ENCODE peak calls at places on chromosomes 1 and 21, in seven cellular contexts. G is HCT116, T is K562, R is SK-N-SH, P is GM12878, L is HepG2, Q is H1. O is an unnamed sample.

GRCh38 chr1:41650176-41650519 is 165.7 kb upstream of the EDN2 start:
- DNase-seq in G (no peak), T (no peak), R (no peak), P (no peak), L (no peak), Q (no peak), O (peak)

GRCh38 chr1:8047112-8047511 is 21.0 kb upstream of the ERRFI1 start:
- DNase-seq in G (no peak), T (no peak), R (no peak), P (no peak), L (no peak), Q (no peak), O (no peak)

GRCh38 chr1:9193226-9193625 is 41.3 kb upstream of the H6PD start:
- DNase-seq in G (no peak), T (no peak), R (no peak), P (no peak), L (no peak), Q (no peak), O (no peak)

GRCh38 chr1:198556969-198557368 is 16.5 kb upstream of the ATP6V1G3 start:
- DNase-seq in G (no peak), T (no peak), R (no peak), P (peak), L (no peak), Q (no peak), O (no peak)

GRCh38 chr1:165679282-165680036 is 18.9 kb downstream of the ALDH9A1 start:
- DNase-seq in G (no peak), T (no peak), R (no peak), P (no peak), L (no peak), Q (no peak), O (peak)

GRCh38 chr21:42098957-42099547 is 27.9 kb downstream of the UMODL1 start:
- DNase-seq in G (no peak), T (no peak), R (no peak), P (no peak), L (no peak), Q (no peak), O (no peak)

GRCh38 chr1:76279387-76279748 is 204.8 kb downstream of the ST6GALNAC3 start:
- DNase-seq in G (no peak), T (no peak), R (peak), P (no peak), L (no peak), Q (no peak), O (peak)

GRCh38 chr1:188023206-188023605 is 1194.5 kb downstream of the PLA2G4A start:
- DNase-seq in G (no peak), T (no peak), R (no peak), P (no peak), L (no peak), Q (no peak), O (no peak)

GRCh38 chr1:149849246-149849946 is 50.0 kb upstream of the BOLA1 start:
- DNase-seq in G (no peak), T (no peak), R (no peak), P (no peak), L (no peak), Q (no peak), O (no peak)

GRCh38 chr1:164700683-164701082 is 141.7 kb downstream of the PBX1 start:
- DNase-seq in G (no peak), T (no peak), R (no peak), P (no peak), L (no peak), Q (no peak), O (no peak)

GRCh38 chr1:219517031-219517430 is 95.9 kb downstream of the ZC3H11B start:
- DNase-seq in G (peak), T (no peak), R (no peak), P (no peak), L (no peak), Q (no peak), O (no peak)

GRCh38 chr1:219521325-219521724 is 91.6 kb downstream of the ZC3H11B start:
- DNase-seq in G (no peak), T (no peak), R (no peak), P (no peak), L (no peak), Q (no peak), O (no peak)

GRCh38 chr1:219514728-219515127 is 98.2 kb downstream of the ZC3H11B start:
- DNase-seq in G (no peak), T (no peak), R (no peak), P (no peak), L (no peak), Q (no peak), O (no peak)

GRCh38 chr1:219518906-219519248 is 94.0 kb downstream of the ZC3H11B start:
- DNase-seq in G (no peak), T (no peak), R (no peak), P (no peak), L (no peak), Q (no peak), O (no peak)

GRCh38 chr1:219518168-219518905 is 94.6 kb downstream of the ZC3H11B start:
- DNase-seq in G (no peak), T (no peak), R (peak), P (no peak), L (no peak), Q (no peak), O (no peak)
- TF ChIP-seq JUND in G (no peak), T (no peak), R (peak), P (no peak), L (no peak), Q (no peak), O (no peak)

GRCh38 chr1:10945988-10946387 is 66.5 kb upstream of the TARDBP start:
- DNase-seq in G (no peak), T (no peak), R (peak), P (no peak), L (no peak), Q (no peak), O (no peak)

GRCh38 chr1:10941891-10942541 is 70.4 kb upstream of the TARDBP start:
- DNase-seq in G (no peak), T (peak), R (peak), P (no peak), L (no peak), Q (no peak), O (peak)

GRCh38 chr1:10943041-10943440 is 69.4 kb upstream of the TARDBP start:
- DNase-seq in G (no peak), T (no peak), R (no peak), P (no peak), L (no peak), Q (no peak), O (no peak)

GRCh38 chr1:10942542-10942912 is 69.9 kb upstream of the TARDBP start:
- DNase-seq in G (no peak), T (no peak), R (no peak), P (no peak), L (no peak), Q (no peak), O (no peak)

DNA sequence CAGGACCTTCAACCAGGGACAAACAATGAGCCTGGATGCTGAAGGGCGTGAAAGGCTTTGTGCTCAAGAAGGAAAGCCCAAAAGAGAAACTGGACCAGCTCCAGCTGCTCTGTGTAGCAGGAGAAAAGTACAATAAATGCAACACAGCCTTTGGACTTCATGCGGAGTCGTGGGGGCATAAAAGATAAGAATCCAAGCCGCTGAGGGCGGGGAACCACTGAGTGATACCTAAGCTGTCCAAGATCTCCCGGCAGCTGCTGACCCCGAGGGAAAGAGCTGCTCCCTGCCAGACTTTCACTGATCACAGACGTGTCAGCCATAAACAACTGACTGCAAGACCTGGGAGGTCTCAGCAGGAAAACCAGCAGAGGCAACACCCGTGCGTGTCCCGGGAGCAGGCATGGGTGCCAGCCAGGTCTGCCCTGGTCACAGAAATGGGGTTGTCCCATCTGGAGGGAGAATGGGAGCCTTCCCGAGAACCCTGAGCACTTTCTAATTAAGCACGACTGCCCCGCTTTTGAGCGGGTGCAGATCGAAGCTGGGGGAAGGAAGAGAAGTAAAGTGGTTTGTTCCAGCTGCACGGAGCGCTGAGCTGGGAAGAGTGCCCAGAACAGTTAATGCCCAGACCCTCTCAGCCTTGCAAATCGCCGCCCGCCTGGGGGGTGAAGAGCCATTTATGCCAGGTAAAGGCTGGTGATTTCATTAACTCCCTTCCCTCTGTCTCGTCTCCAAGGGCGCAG is 68.3 kb upstream of the TARDBP start:
- DNase-seq in G (no peak), T (peak), R (peak), P (no peak), L (peak), Q (no peak), O (no peak)
- TF ChIP-seq JUND in G (no peak), T (no peak), R (no peak), P (no peak), L (no peak), Q (no peak), O (no peak)

GRCh38 chr1:192003295-192004083 is 154.8 kb upstream of the RGS18 start:
- DNase-seq in G (no peak), T (no peak), R (no peak), P (no peak), L (no peak), Q (no peak), O (no peak)
- TF ChIP-seq JUND in G (no peak), T (no peak), R (no peak), P (no peak), L (no peak), Q (no peak), O (no peak)

DNA sequence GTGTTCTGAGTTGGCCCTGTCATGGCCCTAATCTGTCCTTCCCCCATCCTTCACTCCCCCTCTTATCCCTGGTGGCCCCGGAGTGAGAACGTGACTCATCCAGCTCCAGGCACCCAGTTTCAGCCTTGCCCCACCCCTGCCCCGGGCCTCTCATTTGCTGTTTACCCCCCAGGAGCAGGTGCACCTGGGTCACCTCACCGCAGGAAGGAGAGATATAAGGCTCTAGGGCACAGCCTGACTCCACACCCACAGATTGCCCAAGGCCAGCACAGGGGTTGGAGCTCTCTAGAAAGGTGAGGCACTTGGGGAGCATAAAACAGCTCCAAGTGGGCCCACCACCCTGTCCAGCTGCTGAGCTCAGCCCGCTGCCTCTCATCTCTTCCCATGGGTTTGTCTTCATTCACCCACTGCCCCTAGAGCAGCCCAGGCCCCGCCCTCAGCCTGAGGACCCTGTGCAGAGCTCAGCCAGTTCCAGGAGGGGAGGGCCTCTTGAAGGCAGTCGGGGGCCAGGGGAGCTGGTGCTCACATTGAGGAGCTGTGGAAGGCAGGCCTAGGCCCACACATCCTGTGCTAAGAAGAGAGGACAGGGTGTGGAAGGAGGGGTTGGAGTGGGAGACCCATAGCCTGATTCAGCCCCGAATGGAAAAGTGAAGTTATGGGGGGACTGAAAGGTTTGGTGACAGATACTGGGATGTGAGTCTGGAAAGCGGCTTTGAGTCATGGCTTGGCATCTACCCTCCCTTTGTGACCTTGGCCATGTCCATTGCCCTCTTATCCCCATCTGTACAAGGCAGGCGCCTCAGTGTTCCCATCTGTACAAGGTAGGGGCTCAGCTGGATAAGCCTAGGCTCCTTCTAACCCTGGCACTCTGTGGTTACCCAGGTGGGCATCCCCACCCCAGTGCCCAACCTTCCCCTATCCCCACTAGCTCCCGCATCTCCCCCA is 16.1 kb upstream of the GPR37L1 start:
- DNase-seq in G (peak), T (peak), R (no peak), P (no peak), L (no peak), Q (no peak), O (no peak)
- TF ChIP-seq JUND in G (no peak), T (peak), R (no peak), P (no peak), L (no peak), Q (no peak), O (no peak)

GRCh38 chr1:191528275-191528674 is 630.0 kb upstream of the RGS18 start:
- DNase-seq in G (no peak), T (no peak), R (no peak), P (no peak), L (no peak), Q (no peak), O (peak)
- TF ChIP-seq JUND in G (no peak), T (no peak), R (no peak), P (no peak), L (no peak), Q (no peak), O (no peak)

DNA sequence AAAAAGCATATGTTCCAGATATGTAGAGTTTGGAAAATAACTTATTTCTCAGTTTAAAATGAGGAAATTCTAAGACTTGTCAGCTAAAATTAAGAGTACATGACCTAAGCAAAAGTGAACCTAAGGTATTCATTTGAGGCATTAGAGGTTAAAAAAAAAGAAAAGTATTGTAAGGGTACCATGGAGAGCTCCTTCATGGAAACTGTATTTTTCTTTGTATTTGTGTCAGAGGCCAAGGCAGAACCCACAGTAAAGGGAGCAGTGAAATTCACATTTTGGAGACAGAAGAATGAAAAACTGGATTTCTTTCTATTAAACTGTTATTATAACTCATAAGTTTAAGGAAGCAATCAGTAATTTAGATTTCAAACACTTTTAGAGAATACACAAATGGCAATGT is 1494.8 kb downstream of the KCNT2 start:
- DNase-seq in G (no peak), T (no peak), R (no peak), P (no peak), L (no peak), Q (no peak), O (no peak)
- TF ChIP-seq JUND in G (no peak), T (no peak), R (no peak), P (no peak), L (no peak), Q (no peak), O (no peak)

GRCh38 chr1:53348491-53349368 is 20.9 kb upstream of the LRP8 start:
- DNase-seq in G (no peak), T (no peak), R (no peak), P (no peak), L (no peak), Q (no peak), O (no peak)
- TF ChIP-seq JUND in G (no peak), T (no peak), R (no peak), P (no peak), L (no peak), Q (no peak), O (no peak)